ENCODE peak calls at places on chromosome 21, in six cellular contexts. R is endothelial cell of umbilical vein; O is Caco-2; U is breast epithelium; W is CD8-positive, alpha-beta memory T cell; P is esophagus muscularis mucosa. L is an unnamed sample.

GRCh38 chr21:32611471-32611997 is 643 bp downstream of the CFAP298 start:
- DNase-seq in R (peak; percentile 39), O (no peak), U (no peak), W (peak; percentile 27), P (peak; percentile 50), L (peak; percentile 23)

GRCh38 chr21:33025471-33026298 is at the start of gene OLIG2:
- DNase-seq in R (peak; percentile 20), O (no peak), U (no peak), W (no peak), P (no peak), L (no peak)

GRCh38 chr21:42301371-42302291 is 13.6 kb downstream of the TFF3 start:
- DNase-seq in R (no peak), O (no peak), U (no peak), W (no peak), P (no peak), L (no peak)

GRCh38 chr21:26836546-26836945 is 8.7 kb downstream of the ADAMTS1 start:
- DNase-seq in R (no peak), O (no peak), U (no peak), W (no peak), P (no peak), L (no peak)

GRCh38 chr21:43369124-43369523 is 57.8 kb downstream of the SIK1 start:
- DNase-seq in R (no peak), O (no peak), U (no peak), W (no peak), P (no peak), L (no peak)

GRCh38 chr21:41764558-41765392 is 2.1 kb downstream of the RIPK4 start:
- DNase-seq in R (no peak), O (peak; percentile 66), U (no peak), W (no peak), P (no peak), L (no peak)

GRCh38 chr21:43733529-43734071 is 14.7 kb downstream of the PDXK start:
- DNase-seq in R (no peak), O (no peak), U (no peak), W (no peak), P (no peak), L (no peak)

GRCh38 chr21:46183910-46184624 is at the start of gene SPATC1L:
- DNase-seq in R (peak; percentile 86), O (no peak), U (no peak), W (peak; percentile 30), P (peak; percentile 85), L (no peak)

DNA sequence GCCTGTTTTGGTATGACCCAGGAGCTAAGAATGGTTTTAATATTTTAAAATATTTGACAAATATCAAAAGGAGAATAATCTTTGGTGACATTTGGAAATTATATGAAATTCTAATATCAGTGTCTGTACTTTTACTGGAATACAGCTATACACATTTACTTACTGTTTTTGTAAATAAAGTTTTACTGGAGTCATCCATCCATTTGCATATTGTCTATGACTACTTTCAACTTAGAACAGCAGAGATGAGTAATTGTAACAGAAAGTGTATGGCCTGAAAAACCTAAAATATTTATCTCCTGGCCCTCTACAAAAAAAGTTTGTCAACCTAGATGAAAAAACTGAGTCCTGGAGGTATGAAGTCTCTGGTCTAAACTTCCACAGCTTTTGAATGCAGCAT is 5.8 kb upstream of the MAP3K7CL start:
- DNase-seq in R (no peak), O (no peak), U (no peak), W (no peak), P (no peak), L (no peak)
- H3K4me1 ChIP-seq in R (no peaks in the 10 kb centered on the region), O (no peaks in the 10 kb centered on the region), U (no peaks in the 10 kb centered on the region), W (no peaks in the 10 kb centered on the region), P (no peaks in the 10 kb centered on the region), L (no peaks in the 10 kb centered on the region)

GRCh38 chr21:31159808-31160207 is 121.5 kb upstream of the KRTAP19-8 start:
- DNase-seq in R (no peak), O (no peak), U (no peak), W (no peak), P (no peak), L (no peak)

GRCh38 chr21:31158789-31159581 is 120.7 kb upstream of the KRTAP19-8 start:
- DNase-seq in R (no peak), O (no peak), U (no peak), W (no peak), P (no peak), L (no peak)

GRCh38 chr21:31156662-31157061 is 118.4 kb upstream of the KRTAP19-8 start:
- DNase-seq in R (no peak), O (no peak), U (no peak), W (no peak), P (no peak), L (no peak)

GRCh38 chr21:31157756-31158155 is 119.5 kb upstream of the KRTAP19-8 start:
- DNase-seq in R (no peak), O (no peak), U (no peak), W (no peak), P (no peak), L (no peak)

GRCh38 chr21:31156169-31156568 is 117.9 kb upstream of the KRTAP19-8 start:
- DNase-seq in R (no peak), O (no peak), U (no peak), W (no peak), P (no peak), L (no peak)
- H3K4me3 ChIP-seq in R (no peak overlapping the region), O (no peak overlapping the region), U (no peak overlapping the region), W (no peak overlapping the region), P (no peak overlapping the region), L (no peak overlapping the region)

DNA sequence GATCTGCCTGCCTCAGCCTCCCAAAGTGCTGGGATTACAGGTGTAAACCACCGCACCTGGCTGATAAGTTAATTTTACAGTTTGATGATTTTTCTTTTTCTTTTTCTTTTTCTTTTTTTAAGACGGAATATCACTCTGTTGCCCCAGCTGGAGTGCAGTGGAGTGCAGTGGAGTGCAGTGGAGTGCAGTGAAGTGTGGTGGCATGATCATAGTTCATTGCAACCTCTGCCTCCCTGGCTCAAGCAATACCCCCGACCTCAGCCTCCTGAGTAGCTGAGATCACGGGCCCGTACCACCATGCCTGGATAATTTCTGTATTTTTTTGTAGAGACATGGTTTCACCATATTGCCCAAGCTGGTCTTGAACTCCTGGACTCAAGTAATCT is 84.4 kb upstream of the CXADR start:
- DNase-seq in R (no peak), O (no peak), U (no peak), W (no peak), P (no peak), L (no peak)
- H3K4me1 ChIP-seq in R (no peaks in the 10 kb centered on the region), O (no peaks in the 10 kb centered on the region), U (no peaks in the 10 kb centered on the region), W (no peaks in the 10 kb centered on the region), P (no peaks in the 10 kb centered on the region), L (no peaks in the 10 kb centered on the region)

GRCh38 chr21:45076245-45076661 is 1.9 kb downstream of the ADARB1 start:
- DNase-seq in R (no peak), O (no peak), U (no peak), W (no peak), P (no peak), L (no peak)
- H3K4me3 ChIP-seq in R (no peak overlapping the region), O (peak overlapping the region; percentile 9), U (peak overlapping the region; percentile 62), W (peak overlapping the region; percentile 71), P (peak overlapping the region; percentile 96), L (no peak overlapping the region)

GRCh38 chr21:14617836-14618235 is 71.7 kb upstream of the SAMSN1 start:
- DNase-seq in R (no peak), O (no peak), U (no peak), W (no peak), P (no peak), L (no peak)

GRCh38 chr21:14613496-14613895 is 67.4 kb upstream of the SAMSN1 start:
- DNase-seq in R (no peak), O (no peak), U (no peak), W (no peak), P (no peak), L (no peak)

GRCh38 chr21:14617040-14617393 is 70.9 kb upstream of the SAMSN1 start:
- DNase-seq in R (no peak), O (no peak), U (no peak), W (no peak), P (no peak), L (no peak)

GRCh38 chr21:14616303-14617039 is 70.4 kb upstream of the SAMSN1 start:
- DNase-seq in R (no peak), O (no peak), U (no peak), W (no peak), P (no peak), L (no peak)

GRCh38 chr21:14614287-14614686 is 68.2 kb upstream of the SAMSN1 start:
- DNase-seq in R (no peak), O (no peak), U (no peak), W (no peak), P (no peak), L (no peak)
- H3K4me1 ChIP-seq in R (no peaks in the 10 kb centered on the region), O (no peaks in the 10 kb centered on the region), U (no peaks in the 10 kb centered on the region), W (no peaks in the 10 kb centered on the region), P (peaks cover 10% of the 10 kb centered on the region), L (no peaks in the 10 kb centered on the region)

L was measured in thyroid gland.